ENCODE peak calls at places on chromosome 13, in eight cellular contexts. Y is bronchial epithelial cell; N is NB4; Z is lung; W is AG10803; P is CD4-positive, alpha-beta T cell; U is SK-N-SH; M is cardiac fibroblast. F is an unnamed sample.

GRCh38 chr13:82636119-82636518 is 1246.2 kb downstream of the SLITRK1 start:
- DNase-seq in Y (peak), N (peak), Z (no peak), W (no peak), P (no peak), U (no peak), M (peak), F (peak)

GRCh38 chr13:19606152-19606551 is 27.3 kb upstream of the MPHOSPH8 start:
- DNase-seq in Y (peak), N (no peak), Z (no peak), W (peak), P (no peak), U (no peak), M (no peak), F (peak)

GRCh38 chr13:73466561-73466960 is 407.8 kb downstream of the KLF5 start:
- DNase-seq in Y (no peak), N (no peak), Z (no peak), W (no peak), P (no peak), U (no peak), M (no peak), F (no peak)

GRCh38 chr13:55654243-55654642 is 1486.5 kb upstream of the PRR20A start:
- DNase-seq in Y (no peak), N (no peak), Z (no peak), W (no peak), P (no peak), U (no peak), M (no peak), F (no peak)

GRCh38 chr13:98103942-98104880 is 38.7 kb upstream of the FARP1 start:
- DNase-seq in Y (peak), N (no peak), Z (no peak), W (no peak), P (no peak), U (peak), M (no peak), F (peak)

GRCh38 chr13:43154839-43155238 is 131.5 kb downstream of the DNAJC15 start:
- DNase-seq in Y (no peak), N (no peak), Z (no peak), W (no peak), P (no peak), U (no peak), M (no peak), F (no peak)

GRCh38 chr13:61362522-61362921 is 53.1 kb downstream of the PCDH20 start:
- DNase-seq in Y (no peak), N (no peak), Z (no peak), W (no peak), P (no peak), U (no peak), M (no peak), F (no peak)

GRCh38 chr13:20358022-20358421 is 125.9 kb upstream of the GJB6 start:
- DNase-seq in Y (no peak), N (no peak), Z (no peak), W (no peak), P (no peak), U (no peak), M (no peak), F (no peak)

GRCh38 chr13:46367622-46368327 is 19.3 kb downstream of the RUBCNL start:
- DNase-seq in Y (peak), N (no peak), Z (no peak), W (no peak), P (no peak), U (no peak), M (peak), F (peak)

GRCh38 chr13:80430561-80430960 is 89.6 kb upstream of the SPRY2 start:
- DNase-seq in Y (no peak), N (no peak), Z (no peak), W (no peak), P (no peak), U (no peak), M (no peak), F (no peak)

GRCh38 chr13:77036294-77036693 is 9.3 kb upstream of the FBXL3 start:
- DNase-seq in Y (no peak), N (no peak), Z (no peak), W (no peak), P (no peak), U (no peak), M (no peak), F (no peak)

GRCh38 chr13:94431569-94431968 is 47.9 kb downstream of the DCT start:
- DNase-seq in Y (no peak), N (no peak), Z (no peak), W (peak), P (no peak), U (no peak), M (peak), F (no peak)

GRCh38 chr13:111792956-111793355 is 274.0 kb upstream of the SOX1 start:
- DNase-seq in Y (no peak), N (no peak), Z (no peak), W (no peak), P (no peak), U (no peak), M (no peak), F (no peak)

DNA sequence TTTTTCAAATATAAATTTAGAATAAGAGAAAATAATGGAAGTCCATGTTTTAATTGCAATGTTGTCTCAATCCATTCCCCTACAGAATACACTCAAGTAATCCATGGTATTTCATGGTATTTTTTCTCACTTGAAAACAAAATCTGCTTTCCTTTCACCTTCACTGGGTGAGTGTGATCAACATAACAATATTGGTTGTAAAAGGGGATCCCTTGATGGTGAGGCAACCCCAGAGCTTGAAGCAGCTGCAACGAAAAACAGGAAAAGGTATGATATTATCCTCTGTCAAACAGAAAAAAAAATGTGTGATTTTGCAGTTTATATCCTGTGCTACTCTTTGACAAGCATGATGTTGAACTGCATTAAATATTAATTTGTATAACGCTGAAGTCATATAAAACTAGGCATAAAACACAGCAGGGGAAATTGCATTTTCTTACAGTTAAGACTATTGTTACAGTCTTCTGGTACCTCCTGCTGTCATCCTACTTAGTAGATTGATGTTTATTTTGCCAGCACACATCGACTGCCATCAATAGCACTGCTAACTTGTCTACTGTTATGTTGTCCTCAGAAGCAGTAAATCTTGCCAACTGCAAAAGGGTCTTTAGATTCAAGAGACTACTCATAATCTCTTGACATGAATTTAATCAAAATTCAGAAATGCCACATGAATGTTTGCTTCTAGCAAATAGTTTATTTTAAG is 373.1 kb upstream of the MIR17HG start:
- DNase-seq in Y (no peak), N (no peak), Z (no peak), W (no peak), P (no peak), U (no peak), M (no peak), F (no peak)
- TF ChIP-seq CTCF in Y (no peak), N (no peak), Z (no peak), W (no peak), P (no peak), U (no peak), M (no peak), F (no peak)

GRCh38 chr13:66994498-66995365 is 235.4 kb downstream of the PCDH9 start:
- DNase-seq in Y (no peak), N (no peak), Z (no peak), W (no peak), P (no peak), U (no peak), M (no peak), F (no peak)
- TF ChIP-seq CTCF in Y (no peak), N (no peak), Z (no peak), W (no peak), P (no peak), U (no peak), M (no peak), F (no peak)

GRCh38 chr13:23087884-23088283 is 92.9 kb upstream of the SGCG start:
- DNase-seq in Y (peak), N (peak), Z (no peak), W (peak), P (no peak), U (peak), M (peak), F (peak)
- TF ChIP-seq CTCF in Y (peak), N (peak), Z (no peak), W (peak), P (peak), U (peak), M (peak), F (peak)

DNA sequence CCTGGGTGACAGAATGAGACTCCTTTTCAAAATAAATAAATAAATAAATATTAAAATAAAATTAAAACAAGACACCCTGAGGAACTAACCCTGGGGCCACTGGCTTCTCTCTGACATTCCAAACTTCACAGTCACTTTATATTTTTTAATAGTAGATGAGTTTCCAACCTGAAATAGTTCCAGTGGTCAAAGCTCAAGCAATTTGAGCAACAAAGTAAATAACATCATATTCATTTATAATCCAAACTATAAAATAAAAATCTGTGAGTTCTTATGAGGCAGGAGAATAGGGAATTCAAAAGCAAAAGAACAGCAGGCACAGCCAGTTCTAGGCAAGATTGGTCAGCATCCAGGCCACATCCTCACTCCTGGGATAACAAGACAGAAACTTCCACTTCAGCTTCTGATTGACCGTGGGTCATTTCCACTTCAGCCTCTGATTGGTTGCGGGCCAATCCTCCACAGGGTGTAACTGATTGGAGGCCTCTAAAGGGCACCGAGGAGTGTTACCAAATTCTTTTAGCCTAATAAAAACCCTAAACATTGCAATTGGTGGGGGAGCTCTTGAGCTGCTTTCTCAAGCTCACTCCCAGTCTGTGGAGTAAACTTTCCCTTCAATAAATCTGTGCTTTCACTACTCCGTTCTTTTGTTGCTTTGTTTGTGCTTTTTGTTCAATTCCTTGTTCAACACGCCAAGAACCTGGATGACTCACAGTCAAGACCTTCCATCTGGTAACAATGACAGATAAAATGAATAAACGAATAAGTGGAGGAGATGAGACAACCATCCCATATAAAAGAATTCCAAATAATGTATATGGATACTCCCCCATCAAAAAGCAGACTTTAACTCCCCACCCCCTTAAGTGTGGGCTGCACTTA is 42.5 kb upstream of the AMER2 start:
- DNase-seq in Y (peak), N (no peak), Z (no peak), W (peak), P (no peak), U (no peak), M (peak), F (peak)
- TF ChIP-seq CTCF in Y (no peak), N (no peak), Z (no peak), W (peak), P (no peak), U (no peak), M (peak), F (no peak)

DNA sequence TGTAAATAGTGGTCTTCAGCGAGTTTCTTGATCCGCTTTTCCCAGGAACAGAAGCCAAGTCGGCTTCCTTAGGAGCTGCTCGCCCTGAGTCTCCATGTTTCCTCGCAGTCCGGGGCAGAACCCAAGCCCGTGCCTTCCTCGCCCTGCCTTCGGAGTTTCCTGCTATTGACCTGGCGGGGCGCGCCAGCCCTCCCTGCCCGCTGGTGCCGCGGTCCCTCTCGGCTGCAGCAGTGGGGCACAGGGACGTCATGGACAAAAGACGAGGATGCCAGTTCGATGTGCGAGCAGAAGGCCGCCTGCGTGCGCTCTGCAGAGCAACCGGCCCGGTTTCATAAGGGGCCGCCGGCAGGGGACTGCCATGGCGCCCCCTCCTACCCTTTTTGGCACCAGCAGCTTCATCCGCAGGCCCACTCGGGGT is 156.6 kb downstream of the TM9SF2 start:
- DNase-seq in Y (no peak), N (no peak), Z (no peak), W (peak), P (peak), U (peak), M (peak), F (peak)
- TF ChIP-seq CTCF in Y (no peak), N (no peak), Z (no peak), W (no peak), P (no peak), U (no peak), M (peak), F (no peak)

GRCh38 chr13:50192272-50192813 is 177.1 kb downstream of the KCNRG start:
- DNase-seq in Y (no peak), N (no peak), Z (no peak), W (no peak), P (no peak), U (no peak), M (no peak), F (peak)

GRCh38 chr13:50188696-50189095 is 173.5 kb downstream of the KCNRG start:
- DNase-seq in Y (peak), N (no peak), Z (no peak), W (no peak), P (no peak), U (no peak), M (no peak), F (no peak)

GRCh38 chr13:50191004-50191403 is 175.8 kb downstream of the KCNRG start:
- DNase-seq in Y (no peak), N (no peak), Z (no peak), W (no peak), P (no peak), U (no peak), M (no peak), F (no peak)

GRCh38 chr13:50187352-50188029 is 172.2 kb downstream of the KCNRG start:
- DNase-seq in Y (no peak), N (no peak), Z (no peak), W (peak), P (no peak), U (no peak), M (no peak), F (no peak)

GRCh38 chr13:50189450-50189849 is 174.2 kb downstream of the KCNRG start:
- DNase-seq in Y (no peak), N (peak), Z (no peak), W (no peak), P (no peak), U (no peak), M (no peak), F (no peak)
- TF ChIP-seq CTCF in Y (no peak), N (peak), Z (no peak), W (no peak), P (no peak), U (no peak), M (no peak), F (no peak)

DNA sequence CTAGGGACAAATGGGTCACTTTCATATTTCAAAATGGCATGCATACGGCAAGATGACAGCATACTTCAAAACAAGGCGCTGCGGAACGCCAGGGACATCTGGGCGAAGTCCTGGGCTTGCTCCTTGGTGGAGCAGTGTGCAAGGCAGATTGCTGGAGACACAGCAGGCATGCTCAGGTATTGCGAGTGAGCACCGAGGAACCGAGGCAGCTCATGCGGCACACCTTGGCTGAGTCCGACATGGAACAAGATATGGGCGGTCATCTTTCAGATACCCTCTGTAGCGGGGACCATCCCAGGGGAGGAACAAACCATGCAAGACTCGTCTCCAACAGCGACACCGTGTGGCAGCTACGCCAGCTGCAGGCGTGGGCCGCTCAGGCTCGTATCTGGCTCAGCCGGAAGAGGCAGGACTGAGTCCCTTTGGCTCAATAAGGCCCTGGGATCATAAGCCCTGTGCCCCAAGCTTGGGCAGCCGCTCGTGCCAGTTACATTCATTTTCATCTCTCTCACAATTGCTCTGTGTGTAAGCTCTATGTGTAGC is 112.4 kb downstream of the NUFIP1 start:
- DNase-seq in Y (no peak), N (peak), Z (no peak), W (no peak), P (no peak), U (no peak), M (no peak), F (no peak)
- TF ChIP-seq CTCF in Y (peak), N (peak), Z (no peak), W (peak), P (no peak), U (peak), M (peak), F (peak)

GRCh38 chr13:69524459-69525155 is 583.0 kb upstream of the ATXN8OS start:
- DNase-seq in Y (peak), N (peak), Z (no peak), W (no peak), P (no peak), U (no peak), M (no peak), F (no peak)
- TF ChIP-seq CTCF in Y (no peak), N (no peak), Z (no peak), W (no peak), P (no peak), U (peak), M (no peak), F (no peak)

GRCh38 chr13:105139380-105140285 is 1395.8 kb downstream of the EFNB2 start:
- DNase-seq in Y (peak), N (peak), Z (peak), W (peak), P (peak), U (no peak), M (peak), F (no peak)
- TF ChIP-seq CTCF in Y (no peak), N (peak), Z (no peak), W (peak), P (peak), U (no peak), M (peak), F (no peak)

GRCh38 chr13:101649490-101650126 is 197.1 kb downstream of the ITGBL1 start:
- DNase-seq in Y (peak), N (peak), Z (no peak), W (peak), P (no peak), U (no peak), M (peak), F (peak)

GRCh38 chr13:101654916-101655315 is 202.4 kb downstream of the ITGBL1 start:
- DNase-seq in Y (no peak), N (no peak), Z (no peak), W (peak), P (no peak), U (no peak), M (peak), F (peak)

GRCh38 chr13:101660711-101661110 is 208.2 kb downstream of the ITGBL1 start:
- DNase-seq in Y (no peak), N (no peak), Z (no peak), W (peak), P (no peak), U (no peak), M (no peak), F (no peak)

GRCh38 chr13:101655435-101655834 is 203.0 kb downstream of the ITGBL1 start:
- DNase-seq in Y (no peak), N (peak), Z (no peak), W (no peak), P (no peak), U (no peak), M (no peak), F (no peak)
- TF ChIP-seq CTCF in Y (no peak), N (no peak), Z (no peak), W (no peak), P (no peak), U (no peak), M (no peak), F (no peak)